ENCODE peak calls at places on chromosomes 2 and 18, in four cellular contexts. G is CD8-positive, alpha-beta T cell; A is CD4-positive, alpha-beta T cell; N is HFFc6. P is an unnamed sample.

GRCh38 chr2:238285653-238286082 is 2.7 kb downstream of the PER2 start:
- DNase-seq in G (no peak), A (no peak), N (peak), P (no peak)

GRCh38 chr2:42755161-42755900 is 8.6 kb downstream of the OXER1 start:
- DNase-seq in G (no peak), A (no peak), N (no peak), P (no peak)

GRCh38 chr2:14999114-14999661 is 366.7 kb downstream of the LRATD1 start:
- DNase-seq in G (no peak), A (no peak), N (no peak), P (no peak)

GRCh38 chr2:120495586-120495985 is 149.7 kb downstream of the INHBB start:
- DNase-seq in G (no peak), A (no peak), N (no peak), P (no peak)

GRCh38 chr2:235859651-235860050 is 308.5 kb downstream of the GBX2 start:
- DNase-seq in G (no peak), A (no peak), N (no peak), P (no peak)

GRCh38 chr2:158970522-158970855 is 2.0 kb downstream of the TANC1 start:
- DNase-seq in G (no peak), A (no peak), N (no peak), P (no peak)

GRCh38 chr2:234989183-234989701 is 37.4 kb downstream of the SH3BP4 start:
- DNase-seq in G (no peak), A (no peak), N (no peak), P (no peak)

GRCh38 chr2:216233281-216233995 is 124.3 kb downstream of the XRCC5 start:
- DNase-seq in G (no peak), A (no peak), N (no peak), P (no peak)

GRCh38 chr18:77131100-77131651 is 1.4 kb downstream of the MBP start:
- DNase-seq in G (no peak), A (peak), N (no peak), P (no peak)

GRCh38 chr2:111160758-111161157 is 40.0 kb downstream of the BCL2L11 start:
- DNase-seq in G (no peak), A (no peak), N (peak), P (no peak)

GRCh38 chr2:101974663-101975062 is 17.1 kb upstream of the IL1R2 start:
- DNase-seq in G (no peak), A (no peak), N (no peak), P (no peak)

GRCh38 chr2:155099784-155100183 is 401.3 kb downstream of the KCNJ3 start:
- DNase-seq in G (no peak), A (no peak), N (no peak), P (no peak)

GRCh38 chr2:29610569-29610968 is 310.8 kb downstream of the ALK start:
- DNase-seq in G (no peak), A (no peak), N (no peak), P (no peak)

GRCh38 chr2:9286553-9287399 is 80.2 kb downstream of the ASAP2 start:
- DNase-seq in G (no peak), A (no peak), N (peak), P (no peak)

GRCh38 chr2:75317316-75317715 is 118.0 kb upstream of the TACR1 start:
- DNase-seq in G (no peak), A (no peak), N (peak), P (no peak)

GRCh38 chr2:85750509-85751299 is 3.1 kb upstream of the ATOH8 start:
- DNase-seq in G (peak), A (peak), N (peak), P (peak)

GRCh38 chr2:111984213-111984604 is 70.9 kb upstream of the TMEM87B start:
- DNase-seq in G (no peak), A (no peak), N (no peak), P (no peak)

GRCh38 chr18:77369644-77370043 is 120.0 kb downstream of the GALR1 start:
- DNase-seq in G (no peak), A (no peak), N (no peak), P (no peak)

GRCh38 chr2:105239924-105240323 is 1.6 kb upstream of the GPR45 start:
- DNase-seq in G (no peak), A (no peak), N (peak), P (no peak)

GRCh38 chr18:79935499-79935898 is 16.0 kb downstream of the SLC66A2 start:
- DNase-seq in G (no peak), A (no peak), N (no peak), P (peak)

GRCh38 chr2:224973112-224974016 is 68.9 kb downstream of the DOCK10 start:
- DNase-seq in G (no peak), A (peak), N (no peak), P (no peak)

GRCh38 chr2:3641181-3641580 is 16.8 kb upstream of the ALLC start:
- DNase-seq in G (no peak), A (no peak), N (no peak), P (no peak)

GRCh38 chr18:42137671-42138375 is 182.8 kb downstream of the PIK3C3 start:
- DNase-seq in G (no peak), A (no peak), N (no peak), P (no peak)

GRCh38 chr2:695111-695510 is 17.9 kb upstream of the TMEM18 start:
- DNase-seq in G (no peak), A (no peak), N (no peak), P (no peak)

GRCh38 chr2:120670371-120670770 is 65.3 kb upstream of the GLI2 start:
- DNase-seq in G (no peak), A (no peak), N (no peak), P (no peak)

GRCh38 chr2:58047969-58048368 is 1.4 kb downstream of the VRK2 start:
- DNase-seq in G (no peak), A (no peak), N (no peak), P (no peak)

GRCh38 chr2:239245872-239246701 is 154.7 kb downstream of the HDAC4 start:
- DNase-seq in G (no peak), A (no peak), N (no peak), P (no peak)

GRCh38 chr18:8616026-8616401 is 6.8 kb downstream of the RAB12 start:
- DNase-seq in G (no peak), A (no peak), N (no peak), P (no peak)

GRCh38 chr18:48855422-48856377 is 95.1 kb downstream of the SMAD7 start:
- DNase-seq in G (no peak), A (no peak), N (no peak), P (no peak)

DNA sequence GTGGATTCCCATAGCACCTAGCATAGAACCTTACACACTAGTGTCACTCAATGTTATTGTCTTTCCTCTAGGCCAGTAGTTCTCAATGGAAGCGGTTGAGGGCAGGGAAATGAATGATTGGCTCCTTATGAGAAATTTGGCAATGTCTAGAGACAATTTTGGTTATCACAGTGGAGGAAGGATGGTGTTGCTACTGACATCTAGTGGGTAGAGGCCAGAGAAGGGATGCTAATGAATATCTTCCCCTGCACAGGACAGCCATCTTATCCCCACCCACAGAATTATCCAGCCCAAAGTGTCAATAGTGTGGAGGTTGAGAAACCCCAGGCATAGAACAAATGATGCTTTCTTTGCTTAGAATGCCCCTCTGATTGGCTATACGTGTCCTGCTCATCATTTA is 15.8 kb downstream of the C18orf63 start:
- DNase-seq in G (no peak), A (no peak), N (peak), P (no peak)
- TF ChIP-seq CTCF in G (no peak), A (no peak), N (peak), P (no peak)

DNA sequence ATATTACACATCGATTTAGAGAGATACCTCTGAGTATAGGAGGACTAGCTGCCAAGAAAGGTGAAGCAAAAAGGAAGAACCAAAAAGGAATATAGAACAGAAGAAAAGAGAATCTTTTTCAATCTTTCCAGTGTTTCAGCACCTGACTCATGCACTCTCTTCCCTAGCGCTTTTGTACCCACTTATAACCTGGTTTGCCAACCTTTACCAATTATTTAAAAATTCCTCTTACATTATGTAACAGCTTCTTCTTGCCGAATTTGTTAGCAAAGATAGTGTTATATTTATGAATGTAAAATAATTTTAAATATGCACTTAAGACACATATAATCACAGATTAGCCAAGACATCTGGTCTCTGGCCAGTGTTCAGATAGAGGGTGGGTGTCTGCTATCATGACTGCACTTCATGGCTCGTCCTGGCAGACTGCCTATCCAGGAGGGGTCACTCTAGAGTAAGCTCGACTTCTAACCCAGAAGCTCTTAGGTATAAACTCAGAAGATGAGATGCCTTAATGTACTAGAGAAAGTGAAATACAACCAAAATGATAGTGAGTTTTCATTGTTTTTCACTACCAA is 122.9 kb downstream of the ATAD2B start:
- DNase-seq in G (no peak), A (no peak), N (peak), P (no peak)
- TF ChIP-seq CTCF in G (no peak), A (no peak), N (peak), P (no peak)

DNA sequence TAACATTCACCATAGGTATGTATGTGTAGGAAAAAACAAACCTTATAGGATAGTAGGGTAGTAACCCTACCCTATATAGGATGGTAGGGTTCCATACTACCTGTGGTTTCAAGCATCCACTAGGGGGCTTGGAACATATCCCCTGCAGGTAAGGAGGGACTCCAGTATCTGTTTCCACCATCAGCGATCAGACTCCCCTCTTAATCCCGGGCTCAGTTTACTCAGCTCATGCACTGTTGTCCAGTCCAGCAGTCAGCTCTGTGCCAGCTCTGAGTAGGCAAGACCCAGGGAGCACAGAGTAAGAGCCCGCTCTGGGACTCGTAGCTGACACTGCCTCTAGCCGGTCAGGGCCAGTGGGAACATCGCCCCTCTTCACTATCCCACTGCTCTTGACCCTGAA is 61.7 kb downstream of the MEX3C start:
- DNase-seq in G (no peak), A (no peak), N (no peak), P (no peak)
- TF ChIP-seq CTCF in G (peak), A (peak), N (peak), P (peak)

GRCh38 chr18:63850010-63850409 is 37.5 kb upstream of the SERPINB2 start:
- DNase-seq in G (no peak), A (no peak), N (peak), P (peak)
- TF ChIP-seq CTCF in G (no peak), A (no peak), N (peak), P (no peak)

GRCh38 chr2:212709287-212709686 is 170.7 kb upstream of the ERBB4 start:
- DNase-seq in G (no peak), A (no peak), N (peak), P (no peak)

GRCh38 chr2:212713681-212714080 is 175.1 kb upstream of the ERBB4 start:
- DNase-seq in G (no peak), A (no peak), N (no peak), P (no peak)

GRCh38 chr2:212711851-212712250 is 173.2 kb upstream of the ERBB4 start:
- DNase-seq in G (no peak), A (no peak), N (peak), P (no peak)

GRCh38 chr2:212712991-212713390 is 174.4 kb upstream of the ERBB4 start:
- DNase-seq in G (no peak), A (no peak), N (no peak), P (no peak)

GRCh38 chr2:212712466-212712865 is 173.9 kb upstream of the ERBB4 start:
- DNase-seq in G (no peak), A (no peak), N (no peak), P (no peak)
- TF ChIP-seq CTCF in G (no peak), A (no peak), N (no peak), P (no peak)

DNA sequence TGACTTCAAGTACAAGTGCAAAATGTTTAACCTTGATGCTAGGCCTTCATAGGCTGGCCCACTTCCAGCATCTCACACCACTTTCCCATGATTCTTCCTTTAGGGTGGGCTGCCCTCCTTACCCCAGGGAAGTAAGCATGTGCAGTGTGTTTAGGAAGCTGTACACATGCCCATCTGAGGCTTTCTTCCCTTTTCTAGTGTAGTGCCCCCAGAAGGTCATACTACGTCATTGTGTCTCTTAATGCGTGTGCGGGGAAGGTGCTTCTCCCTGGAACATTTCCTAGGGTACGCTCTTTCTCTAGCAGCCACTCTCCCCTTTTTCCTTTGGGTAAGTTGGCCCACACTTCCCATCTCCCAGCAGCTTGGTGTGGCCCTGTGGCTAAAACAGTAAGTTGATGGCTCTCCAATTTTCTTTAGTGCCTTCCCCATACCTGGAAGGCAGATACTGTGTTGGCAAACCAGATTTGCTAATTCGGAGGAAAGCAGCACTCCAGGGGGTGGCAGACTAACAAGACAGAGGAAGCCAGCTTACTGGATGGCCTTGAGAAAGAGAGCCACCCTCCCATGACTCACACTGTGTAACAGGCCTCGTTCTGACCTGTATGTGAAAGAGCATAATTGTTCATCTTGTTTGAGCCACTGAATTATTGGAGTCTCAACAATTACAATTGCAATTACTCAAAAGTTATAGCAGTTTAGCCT is 1.1 kb upstream of the SULT6B1 start:
- DNase-seq in G (no peak), A (no peak), N (peak), P (no peak)
- TF ChIP-seq CTCF in G (no peak), A (no peak), N (peak), P (no peak)

DNA sequence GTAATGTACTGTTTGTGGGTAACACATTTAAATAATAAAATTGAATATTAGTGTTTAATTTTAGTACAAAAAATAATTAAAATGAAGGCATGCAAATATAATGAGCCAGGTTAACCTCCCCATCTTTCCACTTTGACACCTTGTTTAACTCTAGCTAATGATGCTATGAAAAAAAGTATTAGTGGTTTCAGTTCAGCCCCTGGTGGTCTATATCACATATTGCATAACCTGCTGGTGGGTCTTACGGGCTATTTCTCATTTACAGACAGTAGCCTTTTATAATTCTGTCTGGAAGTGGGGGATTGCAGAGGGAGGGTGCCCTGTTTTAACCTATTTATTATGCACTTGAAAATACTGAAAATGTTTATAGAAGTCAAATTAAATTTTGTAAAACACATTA is 380.9 kb downstream of the MTX2 start:
- DNase-seq in G (no peak), A (no peak), N (no peak), P (no peak)
- TF ChIP-seq CTCF in G (peak), A (no peak), N (peak), P (peak)